ENCODE peak calls at places on chromosomes 2 and 18, in seven cellular contexts. R is GM12891, I is SK-N-SH, T is HepG2, M is GM12892, B is K562, E is GM12878. U is an unnamed sample.
A peak's percentile ranks its signal among the peaks of the same experiment; 100 is the strongest.

GRCh38 chr2:11370377-11371098 is 26.1 kb upstream of the ROCK2 start:
- DNase-seq in B (no peak), E (no peak), T (peak; percentile 99), M (no peak), I (no peak), R (no peak), U (no peak)

GRCh38 chr2:160390544-160391258 is 102.9 kb downstream of the RBMS1 start:
- DNase-seq in B (no peak), T (no peak), R (no peak), E (no peak), I (no peak), M (no peak), U (no peak)

GRCh38 chr2:26395394-26395793 is 6.3 kb upstream of the DRC1 start:
- DNase-seq in R (no peak), B (no peak), T (no peak), I (peak; percentile 72), E (no peak), M (no peak), U (no peak)

GRCh38 chr2:174777334-174777733 is 13.1 kb upstream of the CHRNA1 start:
- DNase-seq in E (no peak), I (no peak), T (no peak), B (no peak), M (no peak), R (no peak), U (no peak)

GRCh38 chr2:13791019-13791418 is 841.5 kb upstream of the LRATD1 start:
- DNase-seq in E (no peak), B (no peak), I (no peak), R (no peak), T (no peak), M (no peak), U (no peak)

GRCh38 chr2:3430211-3430610 is 50.7 kb downstream of the TRAPPC12 start:
- DNase-seq in M (no peak), I (no peak), R (no peak), B (no peak), T (no peak), E (no peak), U (no peak)

GRCh38 chr2:85265304-85265703 is 62.5 kb downstream of the TGOLN2 start:
- DNase-seq in R (no peak), M (no peak), I (no peak), E (no peak), T (no peak), B (no peak), U (no peak)

GRCh38 chr2:221612800-221613199 is 40.7 kb upstream of the EPHA4 start:
- DNase-seq in B (no peak), R (no peak), M (no peak), E (no peak), T (no peak), I (no peak), U (no peak)

GRCh38 chr2:230643576-230644291 is 68.9 kb upstream of the CAB39 start:
- DNase-seq in M (no peak), R (no peak), T (no peak), I (no peak), B (no peak), E (no peak), U (no peak)

GRCh38 chr2:20291846-20292408 is 58.7 kb downstream of the PUM2 start:
- DNase-seq in B (no peak), T (no peak), M (no peak), I (no peak), R (no peak), E (no peak), U (no peak)

GRCh38 chr2:234957533-234958135 is 5.8 kb downstream of the SH3BP4 start:
- DNase-seq in R (no peak), I (no peak), B (no peak), M (no peak), E (no peak), T (no peak), U (no peak)

GRCh38 chr2:186068154-186068826 is 329.7 kb downstream of the FSIP2 start:
- DNase-seq in M (no peak), I (peak; percentile 64), R (no peak), E (no peak), T (peak; percentile 39), B (no peak), U (no peak)

GRCh38 chr2:109344270-109344805 is 215.3 kb downstream of the SH3RF3 start:
- DNase-seq in M (no peak), E (no peak), B (no peak), T (no peak), I (no peak), R (no peak), U (no peak)

GRCh38 chr2:240433973-240434727 is 1.3 kb upstream of the GPC1 start:
- DNase-seq in R (no peak), M (no peak), T (no peak), E (no peak), B (peak; percentile 37), I (no peak), U (no peak)

GRCh38 chr2:156489750-156490466 is 53.7 kb downstream of the GPD2 start:
- DNase-seq in M (no peak), I (no peak), T (no peak), B (no peak), R (no peak), E (no peak), U (no peak)

GRCh38 chr2:130846686-130847375 is 10.1 kb downstream of the ARHGEF4 start:
- DNase-seq in E (no peak), M (no peak), B (no peak), I (no peak), T (no peak), R (no peak), U (no peak)

GRCh38 chr18:36697905-36698304 is 130.9 kb downstream of the TPGS2 start:
- DNase-seq in T (no peak), I (no peak), B (no peak), M (no peak), R (no peak), E (no peak), U (no peak)

GRCh38 chr2:38692636-38693318 is 26.9 kb downstream of the GALM start:
- DNase-seq in B (peak; percentile 16), M (no peak), R (no peak), E (no peak), T (peak; percentile 69), I (no peak), U (no peak)

GRCh38 chr18:61957801-61958516 is 65.2 kb upstream of the RNF152 start:
- DNase-seq in B (no peak), T (no peak), E (no peak), R (no peak), I (no peak), M (no peak), U (no peak)

GRCh38 chr2:54556659-54557121 is 100.6 kb downstream of the SPTBN1 start:
- DNase-seq in R (no peak), B (no peak), T (no peak), E (no peak), M (no peak), I (no peak), U (no peak)

GRCh38 chr18:36899289-36899688 is 70.4 kb downstream of the KIAA1328 start:
- DNase-seq in R (peak; percentile 2), M (no peak), E (no peak), B (peak; percentile 48), I (no peak), T (peak; percentile 31), U (no peak)

GRCh38 chr18:2070636-2071035 is 500.7 kb downstream of the METTL4 start:
- DNase-seq in M (no peak), I (no peak), T (no peak), R (no peak), E (no peak), B (no peak), U (no peak)

GRCh38 chr18:72866572-72866900 is 1.3 kb downstream of the NETO1 start:
- DNase-seq in R (no peak), E (no peak), B (no peak), I (no peak), M (peak; percentile 3), T (no peak), U (no peak)

GRCh38 chr2:85945576-85945975 is 56.8 kb upstream of the ST3GAL5 start:
- DNase-seq in M (no peak), E (no peak), I (no peak), R (no peak), T (no peak), B (no peak), U (no peak)

GRCh38 chr2:147499785-147500184 is 345.0 kb upstream of the ACVR2A start:
- DNase-seq in T (no peak), E (peak; percentile 40), M (no peak), I (no peak), B (no peak), R (no peak), U (no peak)

GRCh38 chr2:70651014-70651413 is 97.4 kb upstream of the TGFA start:
- DNase-seq in I (no peak), T (no peak), M (no peak), E (no peak), B (no peak), R (no peak), U (no peak)

DNA sequence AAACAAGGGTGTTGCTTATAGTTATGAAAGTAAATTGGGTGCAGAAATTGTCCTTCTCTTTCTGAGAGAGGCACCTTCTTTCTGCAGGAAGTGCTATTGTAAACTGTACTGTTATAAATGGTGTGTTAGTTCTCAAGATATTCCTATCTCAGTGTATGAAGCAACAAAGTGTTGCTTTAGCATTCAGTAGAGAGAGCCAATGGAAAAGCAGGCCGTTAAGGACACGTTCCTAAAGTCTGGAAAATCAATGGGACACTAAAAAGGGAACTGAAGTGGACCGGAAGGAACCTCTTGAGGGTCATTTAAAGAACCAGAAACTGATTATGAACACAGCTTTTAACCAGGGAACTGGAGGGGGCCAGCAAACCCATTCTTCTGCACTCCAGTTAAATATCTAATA is 510.0 kb upstream of the ZEB2 start:
- DNase-seq in B (no peak), T (no peak), M (no peak), R (no peak), I (no peak), E (no peak), U (no peak)
- TF ChIP-seq TAF1 in B (no peak), T (no peak), M (no peak), R (no peak), I (no peak), E (no peak), U (no peak)

GRCh38 chr2:64404743-64405142 is 49.2 kb upstream of the LGALSL start:
- DNase-seq in B (peak; percentile 49), R (no peak), I (no peak), T (peak; percentile 31), M (no peak), E (no peak), U (no peak)
- TF ChIP-seq TAF1 in B (no peak), R (no peak), I (no peak), T (no peak), M (no peak), E (no peak), U (no peak)

GRCh38 chr18:9755603-9756002 is 47.5 kb downstream of the RAB31 start:
- DNase-seq in T (no peak), E (no peak), M (no peak), R (no peak), I (no peak), B (no peak), U (no peak)
- TF ChIP-seq TAF1 in T (no peak), E (no peak), M (no peak), R (no peak), I (no peak), B (no peak), U (no peak)

DNA sequence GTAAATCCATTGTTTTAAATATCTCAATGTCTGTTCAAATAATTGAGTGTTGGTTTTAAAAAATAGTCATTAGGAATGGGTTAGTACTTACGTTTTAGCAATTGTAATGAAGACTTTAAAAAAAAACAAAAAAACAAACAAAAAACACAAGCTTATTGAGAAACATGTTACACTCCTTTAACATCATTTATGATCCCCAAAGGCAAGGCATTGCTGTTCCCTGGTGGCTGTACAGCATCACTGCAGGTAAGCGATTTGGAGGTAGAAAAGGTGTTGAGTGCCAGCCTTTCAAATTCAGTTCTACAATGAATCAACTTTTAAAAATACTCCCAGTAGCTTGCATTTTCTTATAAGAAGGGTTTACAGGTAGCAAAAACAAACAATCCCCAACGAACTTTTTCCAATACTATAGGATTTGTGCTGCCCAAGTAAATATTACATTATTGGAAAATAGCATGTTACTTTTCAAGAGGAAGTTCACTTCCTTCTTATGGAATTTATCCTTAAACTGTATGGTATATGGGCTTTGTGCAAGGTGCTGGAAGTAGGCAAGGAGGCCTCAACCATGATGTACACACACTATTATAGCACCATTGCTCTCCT is 27.5 kb downstream of the CNRIP1 start:
- DNase-seq in T (peak; percentile 45), B (peak; percentile 49), I (peak; percentile 39), E (no peak), R (no peak), M (no peak), U (no peak)
- TF ChIP-seq TAF1 in T (no peak), B (no peak), I (no peak), E (no peak), R (no peak), M (no peak), U (no peak)